ENCODE peak calls at places on chromosome 11, in nine cellular contexts. N, B, C, U, F, Z, Q, K and L are unnamed samples.

GRCh38 chr11:22787565-22788162 is 41.9 kb downstream of the SVIP start:
- DNase-seq in N (no peak), B (peak), C (peak), U (no peak), F (no peak), Z (peak), Q (peak), K (no peak), L (peak)

GRCh38 chr11:83025267-83025704 is 46.4 kb downstream of the RAB30 start:
- DNase-seq in N (no peak), B (no peak), C (no peak), U (no peak), F (no peak), Z (no peak), Q (peak), K (no peak), L (no peak)

GRCh38 chr11:128246364-128247234 is 340.8 kb downstream of the ETS1 start:
- DNase-seq in N (no peak), B (no peak), C (peak), U (no peak), F (no peak), Z (peak), Q (no peak), K (no peak), L (no peak)

GRCh38 chr11:116589402-116589801 is 183.4 kb downstream of the BUD13 start:
- DNase-seq in N (no peak), B (no peak), C (no peak), U (no peak), F (no peak), Z (no peak), Q (no peak), K (no peak), L (no peak)

GRCh38 chr11:59053387-59053786 is 32.7 kb upstream of the GLYATL1B start:
- DNase-seq in N (no peak), B (peak), C (peak), U (no peak), F (no peak), Z (peak), Q (peak), K (no peak), L (peak)

GRCh38 chr11:46693597-46694012 is 6.8 kb downstream of the ARHGAP1 start:
- DNase-seq in N (no peak), B (no peak), C (peak), U (no peak), F (no peak), Z (peak), Q (peak), K (no peak), L (no peak)

GRCh38 chr11:117070016-117070415 is 28.2 kb downstream of the SIK3 start:
- DNase-seq in N (no peak), B (no peak), C (no peak), U (no peak), F (no peak), Z (peak), Q (no peak), K (no peak), L (no peak)

GRCh38 chr11:64233913-64234839 is at the start of gene VEGFB:
- DNase-seq in N (peak), B (peak), C (peak), U (peak), F (no peak), Z (peak), Q (peak), K (no peak), L (no peak)

GRCh38 chr11:68976563-68976962 is 4.2 kb downstream of the MRGPRD start:
- DNase-seq in N (peak), B (no peak), C (no peak), U (no peak), F (no peak), Z (no peak), Q (no peak), K (no peak), L (no peak)

GRCh38 chr11:130585545-130585944 is 137.1 kb downstream of the ADAMTS15 start:
- DNase-seq in N (no peak), B (no peak), C (peak), U (no peak), F (no peak), Z (peak), Q (no peak), K (no peak), L (no peak)

GRCh38 chr11:117096140-117096972 is 1.9 kb downstream of the SIK3 start:
- DNase-seq in N (peak), B (peak), C (peak), U (no peak), F (no peak), Z (peak), Q (peak), K (no peak), L (no peak)